ENCODE peak calls at places on chromosomes 5 and 9, in seven cellular contexts. Z, O, J, V, F, D and P are unnamed samples.

GRCh38 chr5:113075019-113075418 is 98.4 kb downstream of the DCP2 start:
- DNase-seq in Z (no peak), O (no peak), J (no peak), V (no peak), F (no peak), D (no peak), P (no peak)

GRCh38 chr5:138025285-138025684 is 7.6 kb downstream of the FAM13B start:
- DNase-seq in Z (no peak), O (no peak), J (no peak), V (no peak), F (no peak), D (no peak), P (no peak)

GRCh38 chr9:22041792-22042191 is 32.7 kb upstream of the CDKN2B start:
- DNase-seq in Z (no peak), O (no peak), J (peak; percentile 94), V (no peak), F (no peak), D (no peak), P (no peak)

GRCh38 chr9:27528886-27529315 is 713 bp downstream of the MOB3B start:
- DNase-seq in Z (peak; percentile 81), O (peak; percentile 29), J (peak; percentile 17), V (peak; percentile 55), F (peak; percentile 35), D (no peak), P (peak; percentile 26)

GRCh38 chr9:7186175-7186574 is 428.4 kb downstream of the KDM4C start:
- DNase-seq in Z (no peak), O (no peak), J (no peak), V (no peak), F (no peak), D (peak; percentile 37), P (no peak)

GRCh38 chr5:157148734-157149615 is 6.3 kb upstream of the MED7 start:
- DNase-seq in Z (no peak), O (peak; percentile 78), J (peak; percentile 57), V (peak; percentile 62), F (peak; percentile 84), D (peak; percentile 60), P (peak; percentile 63)

GRCh38 chr5:65263291-65263690 is 218.4 kb downstream of the ADAMTS6 start:
- DNase-seq in Z (no peak), O (no peak), J (no peak), V (no peak), F (no peak), D (peak; percentile 20), P (no peak)

GRCh38 chr9:88953401-88954029 is 37.8 kb upstream of the S1PR3 start:
- DNase-seq in Z (no peak), O (no peak), J (no peak), V (no peak), F (no peak), D (peak; percentile 73), P (no peak)

GRCh38 chr9:99266136-99267023 is 44.3 kb downstream of the SEC61B start:
- DNase-seq in Z (peak; percentile 77), O (peak; percentile 59), J (peak; percentile 20), V (peak; percentile 63), F (peak; percentile 29), D (peak; percentile 68), P (peak; percentile 21)

GRCh38 chr5:115184780-115185179 is 15.1 kb upstream of the TRIM36 start:
- DNase-seq in Z (no peak), O (no peak), J (no peak), V (no peak), F (no peak), D (peak; percentile 9), P (no peak)

GRCh38 chr9:79470957-79471356 is 100.8 kb upstream of the TLE4 start:
- DNase-seq in Z (no peak), O (no peak), J (no peak), V (no peak), F (no peak), D (no peak), P (no peak)

GRCh38 chr5:154087260-154087659 is 48.5 kb downstream of the MFAP3 start:
- DNase-seq in Z (no peak), O (no peak), J (no peak), V (no peak), F (no peak), D (no peak), P (no peak)

GRCh38 chr9:131667576-131667975 is 72.3 kb downstream of the RAPGEF1 start:
- DNase-seq in Z (no peak), O (peak; percentile 69), J (no peak), V (no peak), F (no peak), D (no peak), P (peak; percentile 66)

GRCh38 chr9:95762322-95762721 is 113.2 kb upstream of the ERCC6L2 start:
- DNase-seq in Z (no peak), O (no peak), J (no peak), V (no peak), F (no peak), D (no peak), P (no peak)

GRCh38 chr5:159163700-159164044 is 45.7 kb downstream of the RNF145 start:
- DNase-seq in Z (no peak), O (no peak), J (no peak), V (no peak), F (no peak), D (no peak), P (no peak)

GRCh38 chr9:130042406-130042930 is 521 bp downstream of the FNBP1 start:
- DNase-seq in Z (peak; percentile 74), O (peak; percentile 21), J (no peak), V (peak; percentile 43), F (no peak), D (no peak), P (no peak)

GRCh38 chr5:143023447-143024096 is 253.4 kb downstream of the ARHGAP26 start:
- DNase-seq in Z (peak; percentile 78), O (peak; percentile 21), J (peak; percentile 27), V (peak; percentile 66), F (no peak), D (peak; percentile 68), P (no peak)

GRCh38 chr5:167900521-167900920 is 390.9 kb upstream of the WWC1 start:
- DNase-seq in Z (no peak), O (no peak), J (no peak), V (no peak), F (no peak), D (no peak), P (no peak)

GRCh38 chr5:129019401-129019908 is 54.2 kb downstream of the SLC27A6 start:
- DNase-seq in Z (no peak), O (no peak), J (no peak), V (no peak), F (no peak), D (peak; percentile 17), P (no peak)

GRCh38 chr9:111300140-111300735 is 29.8 kb downstream of the OR2K2 start:
- DNase-seq in Z (no peak), O (no peak), J (no peak), V (no peak), F (no peak), D (no peak), P (no peak)

GRCh38 chr5:1245901-1246576 is 20.9 kb downstream of the SLC6A18 start:
- DNase-seq in Z (no peak), O (no peak), J (no peak), V (no peak), F (no peak), D (no peak), P (no peak)

GRCh38 chr5:102919211-102919610 is 164.1 kb downstream of the PAM start:
- DNase-seq in Z (no peak), O (no peak), J (no peak), V (no peak), F (no peak), D (no peak), P (no peak)
- H3K4me1 ChIP-seq in Z (peaks cover 32% of the 10 kb centered on the region), O (no peaks in the 10 kb centered on the region), J (no peaks in the 10 kb centered on the region), V (peaks cover 48% of the 10 kb centered on the region), F (no peaks in the 10 kb centered on the region), D (no peaks in the 10 kb centered on the region), P (no peaks in the 10 kb centered on the region)

GRCh38 chr9:127810378-127811187 is 7.9 kb downstream of the FPGS start:
- DNase-seq in Z (no peak), O (no peak), J (no peak), V (no peak), F (no peak), D (no peak), P (no peak)

GRCh38 chr9:127806871-127807270 is 4.2 kb downstream of the FPGS start:
- DNase-seq in Z (no peak), O (no peak), J (no peak), V (no peak), F (no peak), D (no peak), P (no peak)

GRCh38 chr9:127809002-127809561 is 6.4 kb downstream of the FPGS start:
- DNase-seq in Z (no peak), O (no peak), J (no peak), V (no peak), F (no peak), D (no peak), P (no peak)

GRCh38 chr9:127809562-127810377 is 7.1 kb downstream of the FPGS start:
- DNase-seq in Z (no peak), O (no peak), J (no peak), V (no peak), F (no peak), D (no peak), P (no peak)

DNA sequence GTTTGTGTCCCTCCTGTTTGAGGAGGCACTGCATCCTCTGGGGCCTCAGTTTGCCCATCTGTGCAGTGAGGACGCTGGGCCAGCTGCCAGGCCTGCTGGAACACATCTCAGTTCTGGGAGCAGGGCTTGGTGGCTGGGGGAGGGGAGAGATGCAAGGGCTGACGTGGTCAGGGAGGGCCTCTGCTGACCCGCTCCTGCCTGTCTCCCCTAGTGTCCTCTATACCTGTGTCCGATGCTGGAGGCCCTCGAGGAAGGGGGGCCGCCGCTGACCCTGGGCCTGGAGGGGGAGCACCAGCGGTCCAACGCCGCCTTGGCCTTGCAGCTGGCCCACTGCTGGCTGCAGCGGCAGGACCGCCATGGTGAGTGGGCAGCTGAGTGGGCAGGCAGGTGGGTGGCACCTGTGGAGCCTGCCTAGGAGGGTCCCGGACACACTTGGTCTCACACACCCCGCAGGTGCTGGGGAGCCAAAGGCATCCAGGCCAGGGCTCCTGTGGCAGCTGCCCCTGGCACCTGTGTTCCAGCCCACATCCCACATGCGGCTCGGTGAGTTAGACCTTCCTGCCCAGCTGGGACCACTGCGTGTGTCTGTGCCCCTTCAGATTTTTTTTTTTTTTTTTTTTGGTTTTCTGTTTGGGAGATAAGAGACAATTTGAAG is 5.8 kb downstream of the FPGS start:
- DNase-seq in Z (no peak), O (no peak), J (no peak), V (no peak), F (no peak), D (no peak), P (no peak)
- H3K36me3 ChIP-seq in Z (peaks cover 67% of the 10 kb centered on the region), O (peaks cover 41% of the 10 kb centered on the region), J (peaks cover 17% of the 10 kb centered on the region), V (peaks cover 55% of the 10 kb centered on the region), F (peaks cover 36% of the 10 kb centered on the region), D (peaks cover 56% of the 10 kb centered on the region), P (peaks cover 55% of the 10 kb centered on the region)

GRCh38 chr5:111472579-111472978 is 39.8 kb downstream of the STARD4 start:
- DNase-seq in Z (no peak), O (no peak), J (no peak), V (no peak), F (no peak), D (no peak), P (no peak)
- H3K4me1 ChIP-seq in Z (no peaks in the 10 kb centered on the region), O (no peaks in the 10 kb centered on the region), J (no peaks in the 10 kb centered on the region), V (no peaks in the 10 kb centered on the region), F (no peaks in the 10 kb centered on the region), D (peaks cover 2% of the 10 kb centered on the region), P (no peaks in the 10 kb centered on the region)

DNA sequence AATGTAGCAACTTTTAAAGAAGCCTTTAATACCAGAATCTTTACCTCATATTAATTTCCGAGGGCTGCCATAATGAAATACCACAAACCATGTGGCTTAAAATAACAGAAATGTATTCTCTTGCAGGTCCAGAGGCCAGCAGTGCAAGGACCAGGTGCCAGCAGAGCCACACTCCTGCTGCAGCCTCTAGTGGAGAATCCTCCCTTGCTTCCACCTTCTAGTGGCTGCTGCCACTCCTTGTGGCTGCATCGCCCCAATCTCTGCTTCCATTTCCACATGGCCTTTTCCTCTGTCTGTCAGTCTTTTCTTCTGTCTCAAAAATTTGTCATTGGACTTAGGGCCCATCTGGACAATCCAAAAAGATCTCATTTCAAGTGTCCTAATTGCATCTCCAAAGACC is 401.5 kb downstream of the EFNA5 start:
- DNase-seq in Z (no peak), O (no peak), J (no peak), V (no peak), F (no peak), D (no peak), P (no peak)
- H3K36me3 ChIP-seq in Z (no peaks in the 10 kb centered on the region), O (no peaks in the 10 kb centered on the region), J (no peaks in the 10 kb centered on the region), V (no peaks in the 10 kb centered on the region), F (no peaks in the 10 kb centered on the region), D (no peaks in the 10 kb centered on the region), P (no peaks in the 10 kb centered on the region)